ENCODE peak calls at places on chromosomes 13 and 19, in five cellular contexts. M, V, C, D and H are unnamed samples.
A peak's percentile ranks its signal among the peaks of the same experiment; 100 is the strongest.

GRCh38 chr19:27774337-27774736 is 1438.6 kb downstream of the UQCRFS1 start:
- DNase-seq in M (peak; percentile 67), V (peak; percentile 19), C (no peak), D (no peak), H (peak; percentile 70)

GRCh38 chr13:98657506-98658085 is 80.7 kb upstream of the STK24 start:
- DNase-seq in M (no peak), V (no peak), C (no peak), D (no peak), H (no peak)

GRCh38 chr13:49980266-49980665 is 16.6 kb upstream of the TRIM13 start:
- DNase-seq in M (no peak), V (no peak), C (no peak), D (no peak), H (no peak)

GRCh38 chr19:29457413-29457812 is 68.4 kb upstream of the VSTM2B start:
- DNase-seq in M (no peak), V (no peak), C (no peak), D (no peak), H (no peak)

GRCh38 chr13:97758317-97758716 is 195.2 kb upstream of the IPO5 start:
- DNase-seq in M (no peak), V (no peak), C (no peak), D (no peak), H (no peak)

GRCh38 chr13:93249259-93249917 is 22.8 kb downstream of the GPC6 start:
- DNase-seq in M (no peak), V (peak; percentile 52), C (no peak), D (peak; percentile 90), H (no peak)

GRCh38 chr13:50521750-50522149 is 321.7 kb downstream of the DLEU7 start:
- DNase-seq in M (no peak), V (no peak), C (no peak), D (peak; percentile 39), H (no peak)

GRCh38 chr19:45215391-45216191 is 29.6 kb downstream of the EXOC3L2 start:
- DNase-seq in M (peak; percentile 77), V (no peak), C (no peak), D (no peak), H (no peak)

GRCh38 chr13:52405767-52406494 is at the start of gene THSD1:
- DNase-seq in M (peak; percentile 71), V (no peak), C (no peak), D (no peak), H (peak; percentile 40)

GRCh38 chr13:98181106-98181815 is 4.2 kb upstream of the RNF113B start:
- DNase-seq in M (no peak), V (no peak), C (no peak), D (no peak), H (no peak)

GRCh38 chr19:57269515-57270250 is 10.6 kb upstream of the ZNF460 start:
- DNase-seq in M (no peak), V (no peak), C (peak; percentile 60), D (no peak), H (no peak)

GRCh38 chr19:23002690-23003422 is at the start of gene ZNF728:
- DNase-seq in M (no peak), V (peak; percentile 48), C (no peak), D (no peak), H (no peak)

GRCh38 chr19:48354332-48354992 is 9.3 kb downstream of the TMEM143 start:
- DNase-seq in M (no peak), V (peak; percentile 62), C (no peak), D (peak; percentile 100), H (peak; percentile 98)

GRCh38 chr13:60111726-60112125 is 52.0 kb downstream of the DIAPH3 start:
- DNase-seq in M (no peak), V (no peak), C (no peak), D (no peak), H (no peak)

GRCh38 chr13:53013113-53013512 is 15.5 kb upstream of the OLFM4 start:
- DNase-seq in M (no peak), V (no peak), C (no peak), D (no peak), H (no peak)

GRCh38 chr13:52851153-52851962 is 2.9 kb upstream of the PCDH8 start:
- DNase-seq in M (peak; percentile 89), V (no peak), C (peak; percentile 46), D (peak; percentile 7), H (no peak)

GRCh38 chr19:48959341-48960239 is 4.9 kb downstream of the BAX start:
- DNase-seq in M (no peak), V (no peak), C (no peak), D (no peak), H (no peak)

GRCh38 chr19:2387367-2388288 is 27.6 kb downstream of the TMPRSS9 start:
- DNase-seq in M (no peak), V (no peak), C (no peak), D (no peak), H (no peak)

GRCh38 chr19:10907925-10908324 is 20.5 kb downstream of the YIPF2 start:
- DNase-seq in M (no peak), V (no peak), C (no peak), D (no peak), H (no peak)

GRCh38 chr13:113962975-113963374 is 10.9 kb downstream of the C13orf46 start:
- DNase-seq in M (no peak), V (no peak), C (no peak), D (no peak), H (no peak)

GRCh38 chr19:2167896-2168618 is 4.3 kb downstream of the DOT1L start:
- DNase-seq in M (no peak), V (peak; percentile 79), C (peak; percentile 87), D (peak; percentile 24), H (no peak)

GRCh38 chr13:79662882-79663281 is 181.9 kb downstream of the NDFIP2 start:
- DNase-seq in M (peak; percentile 11), V (no peak), C (no peak), D (no peak), H (no peak)

GRCh38 chr13:67226686-67227085 is 3.5 kb downstream of the PCDH9 start:
- DNase-seq in M (no peak), V (no peak), C (no peak), D (no peak), H (no peak)

GRCh38 chr13:40539954-40540706 is 126.3 kb downstream of the FOXO1 start:
- DNase-seq in M (peak; percentile 83), V (no peak), C (no peak), D (peak; percentile 96), H (peak; percentile 89)

GRCh38 chr19:4609878-4610511 is 29.3 kb upstream of the TNFAIP8L1 start:
- DNase-seq in M (peak; percentile 64), V (peak; percentile 31), C (no peak), D (no peak), H (no peak)

GRCh38 chr13:111363121-111363520 is 42.7 kb downstream of the TEX29 start:
- DNase-seq in M (no peak), V (no peak), C (no peak), D (no peak), H (no peak)

GRCh38 chr13:111361873-111362648 is 41.6 kb downstream of the TEX29 start:
- DNase-seq in M (no peak), V (no peak), C (no peak), D (no peak), H (no peak)

GRCh38 chr13:111359930-111360329 is 39.5 kb downstream of the TEX29 start:
- DNase-seq in M (no peak), V (no peak), C (no peak), D (no peak), H (no peak)

GRCh38 chr13:111360452-111360851 is 40.0 kb downstream of the TEX29 start:
- DNase-seq in M (no peak), V (no peak), C (no peak), D (no peak), H (no peak)

DNA sequence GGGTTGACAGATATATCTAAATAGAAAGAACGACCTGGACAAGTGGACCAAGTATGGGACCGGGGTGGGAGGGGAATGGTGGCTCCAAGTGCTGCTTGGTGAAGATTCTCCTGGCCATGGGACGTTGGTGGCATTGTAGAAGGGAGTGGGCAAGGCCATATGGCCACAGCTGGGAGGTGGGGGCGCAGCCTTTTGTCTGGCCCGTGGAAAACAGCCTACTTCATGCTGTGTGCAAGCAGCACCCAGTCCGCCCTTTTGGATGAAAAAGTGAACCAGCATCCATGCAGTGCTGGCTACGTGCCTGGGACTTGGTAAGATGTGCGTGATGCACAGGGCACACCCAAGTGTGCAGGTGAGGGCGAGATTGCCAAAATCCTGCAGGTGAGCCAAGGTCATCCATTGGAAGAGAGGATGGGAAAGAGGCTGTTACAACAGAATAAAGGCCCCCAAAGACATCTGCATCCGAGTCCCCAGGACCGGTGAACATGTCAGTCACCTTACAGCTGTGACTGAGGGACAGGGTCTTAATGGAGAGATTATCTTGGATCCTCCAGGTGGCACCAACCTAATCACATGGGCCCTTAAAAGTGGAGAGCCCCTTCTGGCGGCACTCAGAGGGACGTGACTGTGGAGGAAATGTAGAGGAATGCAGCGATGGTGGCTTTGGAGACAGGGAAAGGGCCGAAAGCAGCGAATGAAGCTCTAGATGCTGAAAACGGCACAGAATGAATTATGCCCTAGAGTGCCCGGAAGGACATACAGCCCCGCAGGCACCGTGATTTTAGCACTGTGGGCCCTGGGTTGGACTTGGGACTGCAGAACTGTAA is 40.8 kb downstream of the TEX29 start:
- DNase-seq in M (no peak), V (no peak), C (no peak), D (no peak), H (no peak)
- TF ChIP-seq JUNB in M (no peak), V (no peak), C (no peak), D (no peak), H (no peak)

GRCh38 chr13:82356667-82357066 is 1525.6 kb downstream of the SLITRK1 start:
- DNase-seq in M (peak; percentile 28), V (no peak), C (no peak), D (no peak), H (peak; percentile 2)
- TF ChIP-seq JUNB in M (no peak), V (no peak), C (no peak), D (no peak), H (no peak)

DNA sequence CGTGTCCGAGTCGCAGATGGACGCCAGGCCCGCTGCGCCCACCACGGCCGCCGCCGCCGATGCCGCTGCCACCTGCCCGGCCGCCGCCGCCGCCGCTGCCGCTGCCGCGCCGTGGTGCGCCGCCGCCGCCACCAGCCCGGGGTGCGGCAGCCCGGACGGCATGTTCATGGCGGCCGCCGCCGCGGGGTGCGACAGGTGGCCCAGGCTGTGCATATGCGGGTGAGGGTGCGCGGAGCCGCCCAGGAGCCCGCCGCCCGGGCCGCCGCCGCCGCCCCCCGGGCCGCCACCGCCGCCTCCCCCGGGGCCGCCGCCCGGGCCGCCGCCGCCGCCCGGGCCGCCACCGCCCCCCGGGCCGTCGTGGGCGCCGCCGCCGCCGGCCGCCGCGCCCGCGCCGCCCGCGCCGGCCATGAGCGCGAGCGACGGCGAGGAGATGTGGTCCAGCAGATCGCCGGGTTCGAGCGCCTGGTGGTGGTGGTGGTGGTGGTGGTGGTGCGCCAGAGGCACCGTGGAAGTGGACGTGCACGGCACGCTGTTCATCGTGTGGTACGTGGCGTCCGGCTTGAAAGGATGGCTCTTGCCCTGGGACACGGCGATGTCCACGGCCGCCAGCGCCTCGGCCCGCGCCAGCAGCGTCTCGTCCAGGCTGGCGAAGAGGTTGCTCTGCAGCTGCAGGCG is 1.3 kb downstream of the POU4F1 start:
- DNase-seq in M (no peak), V (no peak), C (no peak), D (no peak), H (no peak)
- TF ChIP-seq JUNB in M (no peak), V (no peak), C (no peak), D (no peak), H (no peak)

DNA sequence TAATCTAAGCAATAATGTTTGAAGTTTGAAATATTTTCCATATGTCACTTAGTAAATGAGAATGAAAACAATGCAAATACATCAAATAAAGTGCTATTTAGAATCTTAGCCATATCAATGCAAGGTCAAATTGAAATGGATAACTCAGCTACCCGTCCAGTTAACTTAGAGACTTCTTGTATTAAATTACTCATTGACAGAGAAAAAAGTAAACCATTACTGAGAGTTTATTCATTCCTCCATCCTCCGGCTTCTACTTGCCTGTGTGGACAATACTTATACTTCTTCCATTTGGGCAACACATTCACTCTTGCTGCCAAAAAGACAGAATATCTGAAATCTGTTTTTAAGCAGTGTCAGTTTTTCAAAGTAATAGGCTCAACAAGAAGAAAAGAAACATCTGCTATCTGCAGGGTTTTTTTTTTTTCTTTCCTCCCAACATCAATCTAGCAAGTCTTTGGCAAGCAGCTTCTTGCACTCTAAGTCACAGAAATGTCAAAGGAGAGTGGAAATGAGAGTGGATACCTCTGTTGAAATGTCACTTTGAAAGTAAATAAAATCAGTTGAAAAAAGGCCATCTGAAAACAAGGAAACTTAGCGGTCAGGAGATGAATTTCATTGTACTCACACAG is 1142.9 kb downstream of the PCDH9 start:
- DNase-seq in M (no peak), V (no peak), C (no peak), D (no peak), H (no peak)
- TF ChIP-seq JUNB in M (no peak), V (no peak), C (no peak), D (no peak), H (no peak)